ENCODE peak calls at places on chromosomes 4 and X, in four cellular contexts. S, E, Z and F are unnamed samples.

GRCh38 chr4:80255374-80256095 is 10.9 kb upstream of the FGF5 start:
- DNase-seq in S (no peak), E (no peak), Z (peak), F (no peak)

GRCh38 chr4:111213520-111213919 is 590.6 kb upstream of the PITX2 start:
- DNase-seq in S (no peak), E (no peak), Z (no peak), F (no peak)

GRCh38 chr4:148214529-148215166 is 227.6 kb downstream of the NR3C2 start:
- DNase-seq in S (no peak), E (no peak), Z (no peak), F (no peak)

GRCh38 chr4:94690851-94691254 is 66.9 kb upstream of the BMPR1B start:
- DNase-seq in S (no peak), E (no peak), Z (peak), F (no peak)

GRCh38 chr4:82241534-82241933 is 132.3 kb downstream of the HNRNPD start:
- DNase-seq in S (no peak), E (no peak), Z (no peak), F (no peak)

GRCh38 chr4:61210186-61210939 is 10.2 kb downstream of the ADGRL3 start:
- DNase-seq in S (peak), E (no peak), Z (peak), F (no peak)

GRCh38 chrX:28058906-28059305 is 77.7 kb upstream of the DCAF8L1 start:
- DNase-seq in S (no peak), E (no peak), Z (peak), F (no peak)

GRCh38 chr4:140046037-140046436 is 107.9 kb downstream of the MAML3 start:
- DNase-seq in S (no peak), E (no peak), Z (no peak), F (no peak)

GRCh38 chr4:25358515-25359275 is 18.4 kb upstream of the ANAPC4 start:
- DNase-seq in S (no peak), E (no peak), Z (peak), F (no peak)

GRCh38 chrX:92232182-92232581 is 453.0 kb downstream of the PCDH11X start:
- DNase-seq in S (no peak), E (no peak), Z (peak), F (no peak)

GRCh38 chrX:124217289-124218251 is 114.9 kb upstream of the TEX13D start:
- DNase-seq in S (no peak), E (no peak), Z (peak), F (no peak)

GRCh38 chr4:68021185-68021584 is 57.9 kb upstream of the TMPRSS11A start:
- DNase-seq in S (peak), E (no peak), Z (peak), F (no peak)

GRCh38 chrX:72030431-72030830 is 101.3 kb downstream of the RTL5 start:
- DNase-seq in S (no peak), E (no peak), Z (no peak), F (no peak)

GRCh38 chrX:100411802-100412333 is 1.8 kb upstream of the PCDH19 start:
- DNase-seq in S (no peak), E (no peak), Z (no peak), F (no peak)

GRCh38 chrX:100409316-100410082 is 574 bp downstream of the PCDH19 start:
- DNase-seq in S (no peak), E (peak), Z (no peak), F (peak)

GRCh38 chrX:100410083-100410590 is at the start of gene PCDH19:
- DNase-seq in S (peak), E (no peak), Z (peak), F (peak)

GRCh38 chrX:100410901-100411801 is 1.1 kb upstream of the PCDH19 start:
- DNase-seq in S (no peak), E (peak), Z (no peak), F (peak)

DNA sequence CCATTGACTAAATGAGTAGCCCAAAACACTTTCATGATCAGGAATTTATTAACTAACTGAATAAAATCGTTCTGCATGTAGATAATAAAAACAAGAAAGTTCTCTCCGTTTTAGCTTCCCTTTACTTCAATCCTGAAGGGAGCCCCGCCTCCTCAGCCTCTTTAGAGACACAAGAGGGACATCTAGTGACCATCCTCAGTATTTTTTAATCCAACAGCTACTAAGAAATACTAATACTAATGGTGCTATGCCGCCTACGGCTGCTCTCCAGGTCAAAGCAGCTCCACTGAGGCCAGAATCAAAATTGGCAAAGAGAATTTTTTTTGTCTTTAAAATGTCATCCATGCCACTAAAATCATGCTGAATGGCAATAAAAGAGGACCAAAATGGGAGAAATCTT is 3.2 kb upstream of the PCDH19 start:
- DNase-seq in S (peak), E (peak), Z (peak), F (peak)
- TF ChIP-seq CTCF in S (peak), E (peak), Z (peak), F (peak)

GRCh38 chr4:162645381-162645780 is 481.6 kb upstream of the FSTL5 start:
- DNase-seq in S (peak), E (no peak), Z (no peak), F (no peak)
- TF ChIP-seq CTCF in S (peak), E (peak), Z (peak), F (no peak)

DNA sequence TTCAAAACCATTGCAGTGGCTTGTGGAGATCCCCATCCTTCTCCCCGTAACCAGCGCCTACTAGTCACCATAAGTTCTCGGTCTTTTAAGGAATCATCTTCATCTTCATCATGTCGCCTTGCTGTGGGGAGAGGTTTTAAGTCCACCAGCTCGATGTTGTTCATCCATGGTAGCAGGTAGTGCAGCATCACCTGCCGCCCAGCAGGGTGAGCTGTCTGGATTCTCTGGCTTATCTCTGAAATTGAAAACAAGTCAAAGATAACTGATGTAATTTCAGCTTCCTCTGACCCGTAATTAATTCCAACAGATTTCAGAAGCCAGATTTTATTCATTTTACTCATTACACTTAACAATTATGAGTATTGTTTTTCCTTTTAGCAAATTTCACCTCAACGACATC is 67.4 kb downstream of the ZAR1 start:
- DNase-seq in S (no peak), E (no peak), Z (peak), F (no peak)
- TF ChIP-seq CTCF in S (peak), E (no peak), Z (peak), F (no peak)

GRCh38 chrX:149825424-149825823 is 43.7 kb downstream of the MAGEA9 start:
- DNase-seq in S (no peak), E (no peak), Z (peak), F (no peak)
- TF ChIP-seq CTCF in S (peak), E (peak), Z (peak), F (no peak)

DNA sequence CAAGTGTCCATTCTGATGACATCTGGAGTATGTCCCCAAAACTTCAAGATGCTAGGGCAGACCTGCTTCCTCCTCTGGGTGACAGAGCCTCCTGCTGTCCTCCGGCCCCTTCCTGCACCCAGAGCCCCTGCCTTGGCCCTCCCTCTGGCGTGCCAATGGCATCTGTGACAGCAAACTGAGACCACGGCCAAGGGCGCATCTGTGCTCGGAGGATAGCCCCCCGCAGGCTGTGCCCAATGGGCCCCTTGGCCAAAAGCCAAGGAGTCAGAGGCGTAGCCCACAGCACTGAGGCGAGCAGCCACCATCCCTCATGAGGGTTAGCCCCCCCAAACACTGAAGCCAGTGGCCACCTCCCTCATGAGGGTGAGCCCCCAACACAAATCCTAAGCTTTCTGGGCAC is 7.9 kb downstream of the LRPAP1 start:
- DNase-seq in S (no peak), E (no peak), Z (no peak), F (no peak)
- TF ChIP-seq CTCF in S (no peak), E (no peak), Z (no peak), F (no peak)

GRCh38 chr4:89586318-89586717 is 250.6 kb downstream of the SNCA start:
- DNase-seq in S (no peak), E (no peak), Z (no peak), F (no peak)

GRCh38 chr4:89587364-89587763 is 249.6 kb downstream of the SNCA start:
- DNase-seq in S (no peak), E (no peak), Z (no peak), F (no peak)

GRCh38 chr4:89590102-89590501 is 246.9 kb downstream of the SNCA start:
- DNase-seq in S (no peak), E (no peak), Z (no peak), F (no peak)

GRCh38 chr4:89588366-89588765 is 248.6 kb downstream of the SNCA start:
- DNase-seq in S (no peak), E (no peak), Z (no peak), F (no peak)

GRCh38 chr4:89586864-89587263 is 250.1 kb downstream of the SNCA start:
- DNase-seq in S (no peak), E (no peak), Z (peak), F (no peak)
- TF ChIP-seq CTCF in S (peak), E (peak), Z (peak), F (no peak)

GRCh38 chr4:186027405-186027804 is 41.6 kb upstream of the TLR3 start:
- DNase-seq in S (no peak), E (no peak), Z (no peak), F (no peak)

GRCh38 chr4:186033027-186033426 is 35.9 kb upstream of the TLR3 start:
- DNase-seq in S (no peak), E (no peak), Z (no peak), F (no peak)

GRCh38 chr4:186030795-186031194 is 38.2 kb upstream of the TLR3 start:
- DNase-seq in S (no peak), E (no peak), Z (no peak), F (no peak)

GRCh38 chr4:186029731-186030421 is 39.1 kb upstream of the TLR3 start:
- DNase-seq in S (peak), E (no peak), Z (no peak), F (no peak)

DNA sequence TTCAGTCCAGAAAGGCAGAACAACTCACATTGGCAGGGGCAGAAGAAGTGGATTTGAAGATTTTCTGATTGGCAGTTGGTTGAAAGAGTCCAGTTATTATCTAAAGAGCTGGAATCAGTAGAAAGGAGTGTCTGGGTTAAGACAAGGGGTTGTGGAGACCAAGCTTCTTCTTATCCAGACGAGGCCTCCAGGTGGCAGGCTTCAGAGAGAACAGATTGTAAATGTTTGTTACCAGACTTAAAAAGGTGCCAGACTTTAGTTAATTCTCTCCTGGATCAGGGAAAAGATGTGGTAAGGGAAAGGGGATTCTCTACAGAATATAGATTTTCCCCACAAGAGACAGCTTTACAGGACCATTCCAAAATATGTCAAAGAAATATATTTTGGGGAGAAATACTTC is 36.7 kb upstream of the TLR3 start:
- DNase-seq in S (no peak), E (no peak), Z (peak), F (no peak)
- TF ChIP-seq CTCF in S (peak), E (no peak), Z (peak), F (no peak)